ENCODE peak calls at places on chromosomes 3 and 15, in ten cellular contexts. N is HepG2, H is A549, C is epithelial cell of esophagus, F is HFFc6, K is H1, Z is Panc1, Y is glutamatergic neuron, T is neural progenitor cell, P is type B pancreatic cell. I is an unnamed sample.
A peak's percentile ranks its signal among the peaks of the same experiment; 100 is the strongest.

GRCh38 chr3:98901032-98901464 is 447 bp downstream of the DCBLD2 start:
- DNase-seq in K (peak; percentile 79), Z (no peak), N (peak; percentile 32), H (peak; percentile 69), F (no peak), T (peak; percentile 80), Y (peak; percentile 52), P (peak; percentile 71), C (peak; percentile 68), I (peak; percentile 68)

GRCh38 chr3:58779934-58780333 is 113.4 kb upstream of the FAM3D start:
- DNase-seq in K (no peak), F (no peak), Y (no peak), P (no peak), C (peak; percentile 2), Z (no peak), T (no peak), H (peak; percentile 4), N (no peak), I (no peak)

GRCh38 chr3:45715945-45716344 is 26.7 kb downstream of the SACM1L start:
- DNase-seq in F (no peak), Z (no peak), T (no peak), C (no peak), Y (no peak), N (no peak), P (no peak), K (no peak), H (no peak), I (no peak)

GRCh38 chr3:101940521-101940992 is 91.2 kb downstream of the NFKBIZ start:
- DNase-seq in F (peak; percentile 96), Y (peak; percentile 29), P (no peak), H (peak; percentile 24), C (peak; percentile 92), Z (no peak), K (no peak), T (peak; percentile 57), N (no peak), I (peak; percentile 49)

GRCh38 chr3:9957214-9957613 is 5.0 kb upstream of the PRRT3 start:
- DNase-seq in Z (no peak), F (no peak), Y (no peak), T (no peak), C (no peak), H (no peak), N (no peak), K (no peak), P (no peak), I (no peak)

GRCh38 chr3:147299656-147300055 is 106.7 kb downstream of the ZIC4 start:
- DNase-seq in C (no peak), F (peak; percentile 57), Z (no peak), N (no peak), K (no peak), P (no peak), Y (no peak), H (no peak), T (no peak), I (no peak)

GRCh38 chr3:128447561-128448013 is 19.1 kb downstream of the DNAJB8 start:
- DNase-seq in C (no peak), Z (no peak), T (no peak), Y (no peak), H (no peak), F (no peak), K (no peak), N (no peak), P (no peak), I (no peak)

GRCh38 chr3:110813541-110813940 is 258.1 kb upstream of the NECTIN3 start:
- DNase-seq in K (no peak), N (no peak), C (peak; percentile 6), F (no peak), Z (no peak), H (no peak), P (no peak), T (no peak), Y (no peak), I (no peak)

GRCh38 chr3:141442421-141442820 is 44.4 kb upstream of the RASA2 start:
- DNase-seq in H (no peak), N (no peak), C (no peak), P (no peak), Z (no peak), T (no peak), F (no peak), Y (no peak), K (no peak), I (no peak)

DNA sequence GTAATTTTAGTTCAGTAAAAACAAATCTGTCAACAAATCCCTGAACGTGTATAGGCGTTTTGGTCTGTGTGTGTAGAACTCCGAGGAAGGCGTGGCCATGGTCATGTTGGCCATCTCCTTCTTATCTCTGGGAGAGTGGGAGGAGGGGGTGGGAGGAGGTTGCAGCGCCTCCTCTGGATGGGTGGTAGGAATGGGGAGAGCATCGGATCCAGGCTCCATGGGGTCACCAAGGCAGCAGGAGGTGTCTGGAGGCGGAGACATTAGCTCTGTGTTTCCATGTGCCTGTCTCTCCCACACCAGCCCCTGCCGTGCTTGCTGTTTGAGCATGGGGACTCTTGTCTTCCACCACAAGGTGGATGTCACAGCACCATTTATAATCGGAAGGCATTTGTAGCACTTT is 34.5 kb upstream of the TRPM1 start:
- DNase-seq in Y (no peak), N (peak; percentile 28), H (peak; percentile 57), C (no peak), Z (no peak), P (no peak), T (no peak), K (no peak), F (no peak), I (no peak)
- TF ChIP-seq CTCF in Y (no peak), N (peak; percentile 46), H (no peak), C (no peak), Z (no peak), P (no peak), T (peak; percentile 21), K (peak; percentile 73), F (peak; percentile 25), I (no peak)

GRCh38 chr3:138426211-138426610 is 8.2 kb upstream of the ESYT3 start:
- DNase-seq in K (no peak), C (peak; percentile 33), Y (no peak), F (no peak), Z (no peak), P (no peak), N (no peak), H (no peak), T (peak; percentile 46), I (no peak)
- TF ChIP-seq CTCF in K (peak; percentile 42), C (peak; percentile 21), Y (no peak), F (peak; percentile 67), Z (no peak), P (peak; percentile 69), N (peak; percentile 56), H (peak; percentile 14), T (peak; percentile 70), I (peak; percentile 45)

DNA sequence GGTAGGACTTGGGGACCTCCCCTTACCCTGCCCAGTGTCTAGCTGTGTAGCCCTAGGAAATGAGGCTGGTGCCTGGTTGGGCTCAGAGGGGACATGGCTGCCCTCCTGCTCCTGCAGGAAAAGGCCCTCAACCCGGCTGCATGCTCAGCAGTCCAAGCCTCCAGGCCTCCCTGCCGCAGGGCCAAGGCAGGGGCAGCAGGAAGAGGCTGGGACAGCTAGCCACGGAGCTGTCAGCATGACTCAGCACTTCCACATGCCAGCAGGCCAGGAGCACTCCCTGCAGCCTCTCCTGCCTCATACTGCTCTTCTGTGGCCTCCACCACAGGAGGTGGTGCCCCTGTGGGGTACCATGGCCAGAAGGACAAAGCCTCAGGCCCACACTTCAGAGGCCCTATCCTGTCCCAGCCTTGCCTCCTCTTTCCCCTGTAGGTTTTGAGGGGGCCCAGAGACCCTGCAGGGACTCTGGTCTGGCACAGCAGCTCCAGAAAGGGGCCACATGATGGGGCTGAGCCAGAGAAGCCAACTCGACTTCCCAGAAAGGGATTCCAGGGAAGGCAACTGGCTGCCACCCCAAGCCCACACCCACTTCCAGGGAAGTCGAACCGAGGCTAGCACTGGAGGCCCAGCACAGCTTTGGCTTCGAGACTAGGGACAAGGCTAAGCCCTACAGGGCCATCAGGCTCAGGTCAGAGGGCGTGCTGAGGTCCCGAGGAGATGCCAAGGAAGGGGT is 19.5 kb downstream of the TKT start:
- DNase-seq in K (no peak), H (peak; percentile 84), T (no peak), N (peak; percentile 52), F (peak; percentile 85), Z (no peak), Y (no peak), C (peak; percentile 82), P (no peak), I (no peak)
- TF ChIP-seq CTCF in K (no peak), H (no peak), T (no peak), N (no peak), F (no peak), Z (no peak), Y (no peak), C (no peak), P (no peak), I (no peak)

GRCh38 chr15:35208353-35208752 is 123.3 kb upstream of the NANOGP8 start:
- DNase-seq in C (no peak), N (no peak), K (no peak), Z (no peak), Y (no peak), H (no peak), F (no peak), T (no peak), P (no peak), I (no peak)

GRCh38 chr15:35211240-35211952 is 126.3 kb upstream of the NANOGP8 start:
- DNase-seq in Z (no peak), T (no peak), P (no peak), N (no peak), H (no peak), Y (no peak), F (no peak), C (no peak), K (no peak), I (no peak)

GRCh38 chr15:35209838-35210237 is 124.7 kb upstream of the NANOGP8 start:
- DNase-seq in T (no peak), N (peak; percentile 89), K (no peak), Y (no peak), F (no peak), C (no peak), H (peak; percentile 11), Z (no peak), P (no peak), I (no peak)

GRCh38 chr15:35210370-35210769 is 125.3 kb upstream of the NANOGP8 start:
- DNase-seq in K (no peak), Y (no peak), F (no peak), P (no peak), C (no peak), N (no peak), T (no peak), Z (no peak), H (no peak), I (no peak)

DNA sequence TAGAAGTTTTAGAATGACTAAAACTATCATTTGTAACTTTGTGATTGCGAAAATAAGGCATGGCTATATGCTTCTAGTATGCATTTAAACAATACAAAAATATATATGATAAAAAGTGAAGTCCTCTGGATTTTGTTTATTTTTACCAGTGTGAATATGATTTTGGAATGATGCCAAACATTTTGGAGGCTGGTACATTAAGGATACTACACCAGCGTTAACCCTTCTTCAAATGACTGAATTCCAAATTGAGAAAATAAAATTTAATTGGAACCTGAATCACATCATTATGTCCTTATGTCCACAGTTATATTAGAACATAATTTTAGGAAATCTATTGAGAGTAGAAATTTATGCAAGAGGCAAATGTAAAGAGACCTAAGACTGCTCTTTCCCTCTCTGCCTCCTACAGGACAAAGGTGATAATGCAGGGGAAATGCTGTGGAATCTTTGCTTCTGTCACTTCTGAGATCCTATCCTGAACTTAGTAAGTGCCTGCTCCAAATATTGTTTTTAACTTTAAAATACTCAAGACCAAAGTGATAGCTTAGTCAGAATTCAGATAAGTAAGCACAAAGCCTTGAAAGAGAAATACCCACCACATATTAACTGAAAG is 121.1 kb upstream of the NANOGP8 start:
- DNase-seq in N (peak; percentile 8), Z (peak; percentile 4), H (peak; percentile 55), F (peak; percentile 1), C (peak; percentile 22), P (no peak), K (peak; percentile 56), T (peak; percentile 12), Y (no peak), I (no peak)
- TF ChIP-seq CTCF in N (peak; percentile 40), Z (peak; percentile 57), H (peak; percentile 38), F (peak; percentile 81), C (peak; percentile 40), P (peak; percentile 70), K (no peak), T (peak; percentile 56), Y (peak; percentile 73), I (peak; percentile 43)

I was measured in nephron progenitor cell.